ENCODE peak calls at places on chromosomes 13 and 19, in seven cellular contexts. O is fibroblast of the aortic adventitia; H is CD4-positive, alpha-beta T cell; X is cardiac fibroblast; E is prostate gland; N is NB4; T is HFFc6. G is an unnamed sample.
A peak's percentile ranks its signal among the peaks of the same experiment; 100 is the strongest.

GRCh38 chr19:16337809-16338469 is 13.3 kb downstream of the KLF2 start:
- DNase-seq in O (no peak), H (no peak), X (no peak), E (no peak), N (no peak), T (no peak), G (peak; percentile 83)

GRCh38 chr19:11475861-11476260 is 5.0 kb downstream of the ELAVL3 start:
- DNase-seq in O (no peak), H (no peak), X (no peak), E (no peak), N (no peak), T (no peak), G (no peak)

GRCh38 chr13:25659091-25659502 is 287.3 kb downstream of the ATP8A2 start:
- DNase-seq in O (no peak), H (no peak), X (no peak), E (peak; percentile 65), N (no peak), T (no peak), G (no peak)

GRCh38 chr19:1417681-1418493 is 10.5 kb downstream of the DAZAP1 start:
- DNase-seq in O (no peak), H (no peak), X (no peak), E (no peak), N (no peak), T (no peak), G (no peak)

GRCh38 chr19:18945297-18945696 is 4.3 kb upstream of the HOMER3 start:
- DNase-seq in O (no peak), H (no peak), X (no peak), E (no peak), N (no peak), T (no peak), G (peak; percentile 18)

GRCh38 chr13:110680852-110681251 is 25.1 kb downstream of the CARS2 start:
- DNase-seq in O (no peak), H (no peak), X (peak; percentile 26), E (no peak), N (peak; percentile 40), T (peak; percentile 10), G (peak; percentile 82)

GRCh38 chr19:1264801-1265610 is 4.1 kb upstream of the CIRBP start:
- DNase-seq in O (peak; percentile 84), H (no peak), X (peak; percentile 94), E (peak; percentile 23), N (peak; percentile 47), T (peak; percentile 83), G (peak; percentile 100)

GRCh38 chr19:34577531-34578101 is 96.1 kb downstream of the WTIP start:
- DNase-seq in O (no peak), H (no peak), X (no peak), E (no peak), N (no peak), T (no peak), G (no peak)

GRCh38 chr13:33236021-33236420 is 49.5 kb downstream of the STARD13 start:
- DNase-seq in O (peak; percentile 85), H (no peak), X (peak; percentile 92), E (no peak), N (no peak), T (peak; percentile 65), G (peak; percentile 80)

GRCh38 chr19:21109116-21109515 is 27.1 kb downstream of the ZNF714 start:
- DNase-seq in O (peak; percentile 5), H (no peak), X (peak; percentile 60), E (no peak), N (no peak), T (no peak), G (no peak)

GRCh38 chr13:29539866-29540265 is 55.6 kb downstream of the SLC7A1 start:
- DNase-seq in O (no peak), H (no peak), X (no peak), E (peak; percentile 37), N (no peak), T (no peak), G (no peak)

GRCh38 chr13:80141114-80141849 is 199.6 kb downstream of the SPRY2 start:
- DNase-seq in O (peak; percentile 96), H (no peak), X (peak; percentile 76), E (no peak), N (no peak), T (peak; percentile 25), G (peak; percentile 82)

GRCh38 chr13:80133631-80134083 is 207.3 kb downstream of the SPRY2 start:
- DNase-seq in O (no peak), H (no peak), X (no peak), E (no peak), N (no peak), T (no peak), G (no peak)

GRCh38 chr13:80134360-80134759 is 206.6 kb downstream of the SPRY2 start:
- DNase-seq in O (no peak), H (no peak), X (no peak), E (no peak), N (no peak), T (no peak), G (no peak)

GRCh38 chr13:80139196-80139595 is 201.7 kb downstream of the SPRY2 start:
- DNase-seq in O (no peak), H (no peak), X (no peak), E (no peak), N (no peak), T (no peak), G (no peak)

GRCh38 chr13:80137994-80138393 is 202.9 kb downstream of the SPRY2 start:
- DNase-seq in O (no peak), H (no peak), X (no peak), E (no peak), N (no peak), T (no peak), G (no peak)
- TF ChIP-seq CTCF in O (no peak), H (no peak), X (no peak), E (no peak), N (no peak), T (no peak), G (no peak)

DNA sequence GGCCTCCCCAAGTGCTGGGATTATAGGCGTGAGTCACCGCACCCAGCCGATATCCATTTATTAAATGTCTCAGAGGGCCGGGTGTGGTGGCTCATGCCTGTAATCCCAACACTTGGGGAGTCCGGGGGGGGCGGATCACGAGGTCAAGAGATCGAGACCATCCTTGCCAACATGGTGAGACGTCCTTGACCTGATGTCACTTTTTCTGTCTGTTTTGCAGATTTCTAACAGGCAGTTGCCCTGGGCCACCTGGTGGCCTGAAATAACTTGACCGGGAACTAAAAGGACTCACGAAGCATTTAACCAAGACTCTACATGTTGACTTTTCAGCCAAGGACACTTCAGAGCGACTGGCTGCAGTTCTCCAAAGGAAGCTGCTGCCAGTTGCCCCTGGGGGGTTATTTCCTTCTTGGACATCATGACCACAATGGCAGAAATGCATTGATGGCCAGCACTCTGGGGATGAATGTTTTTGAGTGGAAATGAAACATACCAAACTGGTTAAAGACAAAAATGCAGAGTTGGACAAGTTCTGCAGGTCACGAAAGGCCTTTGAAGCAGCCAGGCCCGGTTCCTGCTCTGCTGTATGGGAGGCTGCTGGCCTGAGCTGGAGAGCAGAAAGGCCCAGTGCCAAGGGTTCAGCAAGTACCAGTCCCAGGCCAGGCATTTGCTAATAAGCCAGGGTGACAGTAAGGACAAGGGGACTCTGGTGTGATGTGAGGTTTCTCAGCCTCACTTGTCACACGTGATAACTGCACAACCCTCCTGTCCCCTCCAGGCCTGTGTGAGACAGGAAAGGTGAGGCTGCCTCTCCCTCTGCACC is 8.3 kb downstream of the ZNF837 start:
- DNase-seq in O (no peak), H (no peak), X (no peak), E (no peak), N (no peak), T (no peak), G (peak; percentile 66)
- TF ChIP-seq CTCF in O (no peak), H (no peak), X (peak; percentile 13), E (no peak), N (no peak), T (peak; percentile 63), G (peak; percentile 27)

GRCh38 chr19:38528931-38529330 is 88.8 kb downstream of the MAP4K1 start:
- DNase-seq in O (no peak), H (no peak), X (no peak), E (no peak), N (no peak), T (no peak), G (no peak)

GRCh38 chr19:38527466-38528136 is 90.2 kb downstream of the MAP4K1 start:
- DNase-seq in O (no peak), H (no peak), X (no peak), E (no peak), N (no peak), T (no peak), G (no peak)

GRCh38 chr19:38526430-38526829 is 91.3 kb downstream of the MAP4K1 start:
- DNase-seq in O (no peak), H (no peak), X (no peak), E (no peak), N (no peak), T (no peak), G (no peak)

GRCh38 chr19:38529610-38530009 is 88.1 kb downstream of the MAP4K1 start:
- DNase-seq in O (no peak), H (no peak), X (no peak), E (no peak), N (no peak), T (no peak), G (no peak)

GRCh38 chr19:38528213-38528755 is 89.5 kb downstream of the MAP4K1 start:
- DNase-seq in O (no peak), H (no peak), X (no peak), E (no peak), N (no peak), T (no peak), G (no peak)
- TF ChIP-seq CTCF in O (no peak), H (no peak), X (no peak), E (no peak), N (no peak), T (no peak), G (no peak)

DNA sequence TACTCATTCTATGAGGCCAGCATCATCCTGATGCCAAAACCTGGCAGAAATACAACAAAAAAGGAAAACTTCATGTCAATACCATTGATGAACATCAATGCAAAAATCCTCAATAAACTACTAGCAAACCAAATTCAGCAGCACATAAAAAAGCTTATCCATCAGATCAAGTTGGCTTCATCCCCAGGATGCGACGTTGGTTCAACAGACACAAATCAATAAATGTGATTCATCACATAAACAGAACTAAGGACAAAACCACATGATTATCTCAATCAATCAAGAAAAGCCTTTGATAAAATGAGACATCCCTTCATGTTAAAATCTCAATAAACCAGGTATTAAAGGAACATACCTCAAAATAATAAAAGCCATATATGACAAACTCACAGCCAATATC is 134.3 kb downstream of the UGGT2 start:
- DNase-seq in O (no peak), H (no peak), X (no peak), E (no peak), N (no peak), T (no peak), G (no peak)
- TF ChIP-seq CTCF in O (no peak), H (no peak), X (no peak), E (no peak), N (no peak), T (no peak), G (no peak)

GRCh38 chr13:88979465-88980180 is 1308.5 kb downstream of the SLITRK5 start:
- DNase-seq in O (no peak), H (no peak), X (no peak), E (peak; percentile 41), N (peak; percentile 22), T (no peak), G (no peak)
- TF ChIP-seq CTCF in O (no peak), H (no peak), X (no peak), E (peak; percentile 41), N (no peak), T (no peak), G (no peak)

G was measured in osteoblast.